ENCODE peak calls at places on chromosome 12, in four cellular contexts. One of them, this sample, is unnamed.

GRCh38 chr12:75660107-75660530 is 148.7 kb upstream of the KRR1 start:
- DNase-seq in tibial nerve: no peak
- DNase-seq in A549: peak
- DNase-seq in transverse colon: no peak
- DNase-seq in this sample: no peak

GRCh38 chr12:43847427-43847826 is 11.5 kb downstream of the TMEM117 start:
- DNase-seq in tibial nerve: no peak
- DNase-seq in A549: peak
- DNase-seq in transverse colon: no peak
- DNase-seq in this sample: no peak

GRCh38 chr12:16473610-16474326 is 126.3 kb downstream of the MGST1 start:
- DNase-seq in tibial nerve: no peak
- DNase-seq in A549: no peak
- DNase-seq in transverse colon: no peak
- DNase-seq in this sample: no peak

GRCh38 chr12:75549989-75550388 is 38.6 kb upstream of the KRR1 start:
- DNase-seq in tibial nerve: no peak
- DNase-seq in A549: no peak
- DNase-seq in transverse colon: no peak
- DNase-seq in this sample: no peak

GRCh38 chr12:13851828-13852227 is 129.6 kb downstream of the GRIN2B start:
- DNase-seq in tibial nerve: no peak
- DNase-seq in A549: peak
- DNase-seq in transverse colon: no peak
- DNase-seq in this sample: peak

GRCh38 chr12:79685068-79685467 is 5.7 kb downstream of the PAWR start:
- DNase-seq in tibial nerve: no peak
- DNase-seq in A549: peak
- DNase-seq in transverse colon: no peak
- DNase-seq in this sample: no peak

GRCh38 chr12:94101902-94102660 is 46.3 kb upstream of the PLXNC1 start:
- DNase-seq in tibial nerve: peak
- DNase-seq in A549: peak
- DNase-seq in transverse colon: peak
- DNase-seq in this sample: peak

GRCh38 chr12:90896164-90896563 is 58.8 kb downstream of the CCER1 start:
- DNase-seq in tibial nerve: no peak
- DNase-seq in A549: no peak
- DNase-seq in transverse colon: no peak
- DNase-seq in this sample: no peak

GRCh38 chr12:113127791-113128199 is 7.8 kb downstream of the RASAL1 start:
- DNase-seq in tibial nerve: no peak
- DNase-seq in A549: no peak
- DNase-seq in transverse colon: no peak
- DNase-seq in this sample: no peak

GRCh38 chr12:110998165-110998564 is 77.8 kb upstream of the MYL2 start:
- DNase-seq in tibial nerve: no peak
- DNase-seq in A549: no peak
- DNase-seq in transverse colon: no peak
- DNase-seq in this sample: no peak

GRCh38 chr12:43914923-43915468 is 79.1 kb downstream of the TMEM117 start:
- DNase-seq in tibial nerve: no peak
- DNase-seq in A549: peak
- DNase-seq in transverse colon: no peak
- DNase-seq in this sample: no peak

GRCh38 chr12:20463920-20464524 is 95.7 kb downstream of the PDE3A start:
- DNase-seq in tibial nerve: no peak
- DNase-seq in A549: peak
- DNase-seq in transverse colon: no peak
- DNase-seq in this sample: no peak

GRCh38 chr12:72974954-72975555 is 702.9 kb downstream of the TRHDE start:
- DNase-seq in tibial nerve: no peak
- DNase-seq in A549: no peak
- DNase-seq in transverse colon: no peak
- DNase-seq in this sample: no peak

GRCh38 chr12:87518508-87518907 is 510.7 kb downstream of the C12orf50 start:
- DNase-seq in tibial nerve: no peak
- DNase-seq in A549: no peak
- DNase-seq in transverse colon: no peak
- DNase-seq in this sample: no peak

GRCh38 chr12:32024884-32025599 is 65.8 kb downstream of the RESF1 start:
- DNase-seq in tibial nerve: no peak
- DNase-seq in A549: no peak
- DNase-seq in transverse colon: no peak
- DNase-seq in this sample: no peak

GRCh38 chr12:108837239-108837638 is 20.1 kb downstream of the SSH1 start:
- DNase-seq in tibial nerve: no peak
- DNase-seq in A549: no peak
- DNase-seq in transverse colon: no peak
- DNase-seq in this sample: no peak

GRCh38 chr12:15693233-15693911 is 95.8 kb downstream of the EPS8 start:
- DNase-seq in tibial nerve: no peak
- DNase-seq in A549: no peak
- DNase-seq in transverse colon: no peak
- DNase-seq in this sample: no peak

GRCh38 chr12:45962553-45963325 is 27.6 kb downstream of the SCAF11 start:
- DNase-seq in tibial nerve: no peak
- DNase-seq in A549: no peak
- DNase-seq in transverse colon: no peak
- DNase-seq in this sample: no peak

GRCh38 chr12:41103614-41104013 is 84.5 kb upstream of the PDZRN4 start:
- DNase-seq in tibial nerve: no peak
- DNase-seq in A549: no peak
- DNase-seq in transverse colon: no peak
- DNase-seq in this sample: no peak

GRCh38 chr12:20863056-20863455 is 52.6 kb downstream of the SLCO1B3 start:
- DNase-seq in tibial nerve: no peak
- DNase-seq in A549: no peak
- DNase-seq in transverse colon: no peak
- DNase-seq in this sample: no peak

GRCh38 chr12:49951411-49952105 is 1.0 kb downstream of the AQP2 start:
- DNase-seq in tibial nerve: no peak
- DNase-seq in A549: no peak
- DNase-seq in transverse colon: no peak
- DNase-seq in this sample: no peak

GRCh38 chr12:32650508-32650907 is 28.6 kb upstream of the DNM1L start:
- DNase-seq in tibial nerve: no peak
- DNase-seq in A549: no peak
- DNase-seq in transverse colon: no peak
- DNase-seq in this sample: no peak

GRCh38 chr12:26369588-26369987 is 174.2 kb downstream of the SSPN start:
- DNase-seq in tibial nerve: no peak
- DNase-seq in A549: peak
- DNase-seq in transverse colon: no peak
- DNase-seq in this sample: no peak

GRCh38 chr12:78271546-78271945 is 440.9 kb downstream of the NAV3 start:
- DNase-seq in tibial nerve: no peak
- DNase-seq in A549: no peak
- DNase-seq in transverse colon: no peak
- DNase-seq in this sample: no peak

GRCh38 chr12:21169878-21170472 is 39.0 kb downstream of the SLCO1B1 start:
- DNase-seq in tibial nerve: no peak
- DNase-seq in A549: peak
- DNase-seq in transverse colon: peak
- DNase-seq in this sample: no peak

GRCh38 chr12:47307680-47308399 is 228.1 kb upstream of the AMIGO2 start:
- DNase-seq in tibial nerve: no peak
- DNase-seq in A549: peak
- DNase-seq in transverse colon: peak
- DNase-seq in this sample: peak

GRCh38 chr12:97923546-97923945 is 460.9 kb downstream of the RMST start:
- DNase-seq in tibial nerve: no peak
- DNase-seq in A549: no peak
- DNase-seq in transverse colon: no peak
- DNase-seq in this sample: no peak

GRCh38 chr12:102468261-102468940 is 12.0 kb downstream of the IGF1 start:
- DNase-seq in tibial nerve: no peak
- DNase-seq in A549: no peak
- DNase-seq in transverse colon: no peak
- DNase-seq in this sample: no peak

GRCh38 chr12:49885118-49885517 is 18.6 kb downstream of the FAIM2 start:
- DNase-seq in tibial nerve: no peak
- DNase-seq in A549: no peak
- DNase-seq in transverse colon: no peak
- DNase-seq in this sample: no peak

GRCh38 chr12:87369161-87369560 is 660.0 kb downstream of the C12orf50 start:
- DNase-seq in tibial nerve: no peak
- DNase-seq in A549: no peak
- DNase-seq in transverse colon: no peak
- DNase-seq in this sample: no peak

GRCh38 chr12:49330631-49331359 is 6.2 kb downstream of the C1QL4 start:
- DNase-seq in tibial nerve: no peak
- DNase-seq in A549: no peak
- DNase-seq in transverse colon: no peak
- DNase-seq in this sample: no peak

GRCh38 chr12:69685810-69686209 is 13.3 kb downstream of the BEST3 start:
- DNase-seq in tibial nerve: no peak
- DNase-seq in A549: peak
- DNase-seq in transverse colon: no peak
- DNase-seq in this sample: no peak

GRCh38 chr12:106739815-106740552 is 34.5 kb upstream of the RIC8B start:
- DNase-seq in tibial nerve: no peak
- DNase-seq in A549: no peak
- DNase-seq in transverse colon: peak
- DNase-seq in this sample: no peak

GRCh38 chr12:63170321-63170720 is 19.3 kb upstream of the AVPR1A start:
- DNase-seq in tibial nerve: no peak
- DNase-seq in A549: no peak
- DNase-seq in transverse colon: no peak
- DNase-seq in this sample: no peak

GRCh38 chr12:130832561-130833209 is 6.4 kb downstream of the STX2 start:
- DNase-seq in tibial nerve: no peak
- DNase-seq in A549: peak
- DNase-seq in transverse colon: no peak
- DNase-seq in this sample: no peak

GRCh38 chr12:47832263-47832933 is 12.7 kb upstream of the HDAC7 start:
- DNase-seq in tibial nerve: no peak
- DNase-seq in A549: no peak
- DNase-seq in transverse colon: no peak
- DNase-seq in this sample: no peak

GRCh38 chr12:25792031-25792430 is 166.5 kb upstream of the RASSF8 start:
- DNase-seq in tibial nerve: no peak
- DNase-seq in A549: no peak
- DNase-seq in transverse colon: no peak
- DNase-seq in this sample: no peak

GRCh38 chr12:127280393-127281275 is 986.3 kb upstream of the TMEM132C start:
- DNase-seq in tibial nerve: no peak
- DNase-seq in A549: peak
- DNase-seq in transverse colon: peak
- DNase-seq in this sample: no peak

GRCh38 chr12:45756666-45757065 is 27.2 kb downstream of the ARID2 start:
- DNase-seq in tibial nerve: no peak
- DNase-seq in A549: no peak
- DNase-seq in transverse colon: no peak
- DNase-seq in this sample: no peak

DNA sequence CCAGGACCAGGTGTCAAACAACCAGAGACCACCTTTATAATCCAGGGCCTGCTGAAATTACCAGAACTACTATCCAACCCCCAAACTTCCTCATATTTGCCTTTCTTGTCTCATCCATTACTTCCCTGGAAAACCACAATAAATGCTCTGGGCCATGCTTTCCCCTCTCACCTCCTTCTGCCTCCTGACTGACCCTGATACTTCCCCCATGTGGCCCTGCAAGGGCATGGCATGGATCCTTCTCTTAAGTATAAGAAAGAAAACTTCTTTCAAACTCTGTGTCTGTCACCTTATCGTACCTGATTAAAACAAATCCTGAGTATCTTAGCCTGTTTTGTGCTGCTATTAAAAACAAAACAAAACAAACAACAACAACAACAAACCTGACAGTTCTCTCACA is 44.7 kb upstream of the CRACR2A start:
- DNase-seq in tibial nerve: no peak
- DNase-seq in A549: no peak
- DNase-seq in transverse colon: no peak
- DNase-seq in this sample: no peak
- TF ChIP-seq CTCF in tibial nerve: no peak
- TF ChIP-seq CTCF in A549: no peak
- TF ChIP-seq CTCF in transverse colon: no peak
- TF ChIP-seq CTCF in this sample: no peak

GRCh38 chr12:116450406-116450910 is 108.7 kb upstream of the MAP1LC3B2 start:
- DNase-seq in tibial nerve: no peak
- DNase-seq in A549: no peak
- DNase-seq in transverse colon: no peak
- DNase-seq in this sample: no peak
- TF ChIP-seq EP300 in tibial nerve: no peak
- TF ChIP-seq EP300 in A549: no peak
- TF ChIP-seq EP300 in transverse colon: no peak
- TF ChIP-seq EP300 in this sample: no peak

GRCh38 chr12:51951843-51952722 is 584 bp downstream of the ACVR1B start:
- DNase-seq in tibial nerve: peak
- DNase-seq in A549: no peak
- DNase-seq in transverse colon: peak
- DNase-seq in this sample: no peak

GRCh38 chr12:51953925-51954324 is 2.4 kb downstream of the ACVR1B start:
- DNase-seq in tibial nerve: no peak
- DNase-seq in A549: no peak
- DNase-seq in transverse colon: no peak
- DNase-seq in this sample: no peak

GRCh38 chr12:51954465-51955361 is 3.2 kb downstream of the ACVR1B start:
- DNase-seq in tibial nerve: no peak
- DNase-seq in A549: peak
- DNase-seq in transverse colon: peak
- DNase-seq in this sample: no peak

GRCh38 chr12:51951199-51951842 is at the start of gene ACVR1B:
- DNase-seq in tibial nerve: peak
- DNase-seq in A549: peak
- DNase-seq in transverse colon: peak
- DNase-seq in this sample: peak

GRCh38 chr12:51953011-51953568 is 1.6 kb downstream of the ACVR1B start:
- DNase-seq in tibial nerve: no peak
- DNase-seq in A549: no peak
- DNase-seq in transverse colon: no peak
- DNase-seq in this sample: no peak
- H3K4me3 ChIP-seq in tibial nerve: peak
- H3K4me3 ChIP-seq in A549: peak
- H3K4me3 ChIP-seq in transverse colon: peak
- H3K4me3 ChIP-seq in this sample: peak

GRCh38 chr12:42486407-42486806 is 103.1 kb downstream of the PRICKLE1 start:
- DNase-seq in tibial nerve: no peak
- DNase-seq in A549: no peak
- DNase-seq in transverse colon: no peak
- DNase-seq in this sample: no peak
- TF ChIP-seq CTCF in tibial nerve: no peak
- TF ChIP-seq CTCF in A549: no peak
- TF ChIP-seq CTCF in transverse colon: no peak
- TF ChIP-seq CTCF in this sample: no peak

GRCh38 chr12:120116792-120117651 is 469 bp upstream of the RAB35 start:
- DNase-seq in tibial nerve: peak
- DNase-seq in A549: peak
- DNase-seq in transverse colon: peak
- DNase-seq in this sample: peak
- TF ChIP-seq EP300 in tibial nerve: no peak
- TF ChIP-seq EP300 in A549: no peak
- TF ChIP-seq EP300 in transverse colon: no peak
- TF ChIP-seq EP300 in this sample: no peak

This sample was measured in esophagus muscularis mucosa.